ENCODE peak calls at places on chromosomes 5 and 9, in six cellular contexts. Q is Peyer's patch, J is body of pancreas, G is A549, X is breast epithelium, Z is GM12878. D is an unnamed sample.

GRCh38 chr5:100853582-100853981 is 49.5 kb downstream of the ST8SIA4 start:
- DNase-seq in Z (no peak), Q (no peak), J (no peak), G (no peak), X (no peak), D (no peak)

GRCh38 chr9:136545065-136545965 is 533 bp downstream of the NOTCH1 start:
- DNase-seq in X (no peak), J (no peak), Q (peak; percentile 78), Z (no peak), G (no peak), D (no peak)

GRCh38 chr5:67360047-67360446 is 163.4 kb upstream of the CD180 start:
- DNase-seq in G (no peak), Q (no peak), J (no peak), X (no peak), Z (no peak), D (no peak)

GRCh38 chr5:111248571-111248970 is 24.4 kb downstream of the CAMK4 start:
- DNase-seq in Q (no peak), G (no peak), J (no peak), X (no peak), Z (no peak), D (no peak)

GRCh38 chr5:76855961-76856360 is 6.1 kb downstream of the S100Z start:
- DNase-seq in X (no peak), Z (no peak), J (peak; percentile 35), G (no peak), Q (peak; percentile 50), D (peak; percentile 13)

GRCh38 chr9:5468850-5469249 is 18.5 kb downstream of the CD274 start:
- DNase-seq in Z (no peak), X (no peak), J (no peak), G (no peak), Q (no peak), D (no peak)

GRCh38 chr9:134283111-134283515 is 43.1 kb upstream of the RXRA start:
- DNase-seq in X (peak; percentile 93), G (no peak), Z (no peak), J (peak; percentile 79), Q (peak; percentile 61), D (peak; percentile 53)

GRCh38 chr9:68509689-68510088 is 31.0 kb downstream of the TMEM252 start:
- DNase-seq in X (no peak), Q (no peak), J (no peak), G (no peak), Z (no peak), D (no peak)

GRCh38 chr9:126635661-126636439 is 22.1 kb downstream of the LMX1B start:
- DNase-seq in Q (no peak), J (no peak), X (no peak), Z (no peak), G (no peak), D (no peak)

GRCh38 chr5:36060516-36060885 is 6.2 kb downstream of the UGT3A2 start:
- DNase-seq in Q (no peak), J (no peak), X (no peak), G (peak; percentile 27), Z (no peak), D (no peak)

GRCh38 chr5:39005566-39006232 is 68.5 kb downstream of the RICTOR start:
- DNase-seq in G (peak; percentile 68), X (no peak), Q (no peak), J (peak; percentile 16), Z (no peak), D (no peak)

GRCh38 chr9:89702401-89702800 is 97.6 kb downstream of the GADD45G start:
- DNase-seq in Z (no peak), Q (no peak), J (no peak), X (no peak), G (no peak), D (no peak)

GRCh38 chr5:138755084-138755748 is 2.0 kb downstream of the CTNNA1 start:
- DNase-seq in X (no peak), Z (peak; percentile 35), J (no peak), G (no peak), Q (no peak), D (no peak)

GRCh38 chr5:60810438-60811085 is 33.5 kb downstream of the ELOVL7 start:
- DNase-seq in Z (no peak), G (peak; percentile 85), X (no peak), J (no peak), Q (no peak), D (no peak)

GRCh38 chr5:1889321-1890065 is 6.8 kb upstream of the IRX4 start:
- DNase-seq in Z (no peak), Q (no peak), X (peak; percentile 85), G (no peak), J (no peak), D (no peak)

GRCh38 chr5:15366676-15367391 is 133.1 kb upstream of the FBXL7 start:
- DNase-seq in Q (no peak), J (no peak), Z (no peak), G (no peak), X (no peak), D (no peak)

GRCh38 chr5:73780297-73781080 is 154.5 kb downstream of the ARHGEF28 start:
- DNase-seq in G (no peak), Q (peak; percentile 63), X (no peak), J (no peak), Z (no peak), D (no peak)

GRCh38 chr5:155872801-155873200 is 454.2 kb upstream of the SGCD start:
- DNase-seq in Z (no peak), X (no peak), Q (no peak), J (no peak), G (no peak), D (no peak)

GRCh38 chr5:73994963-73995362 is 369.0 kb downstream of the ARHGEF28 start:
- DNase-seq in Z (no peak), G (no peak), X (no peak), Q (no peak), J (no peak), D (no peak)

GRCh38 chr9:92965759-92966517 is 18.6 kb downstream of the FGD3 start:
- DNase-seq in Z (no peak), Q (peak; percentile 47), X (no peak), G (no peak), J (no peak), D (no peak)
- H3K4me3 ChIP-seq in Z (peak overlapping the region; percentile 72), Q (peak overlapping the region; percentile 51), X (peak overlapping the region; percentile 41), G (no peak overlapping the region), J (no peak overlapping the region), D (peak overlapping the region; percentile 37)

GRCh38 chr5:23146183-23146582 is 293.0 kb upstream of the CDH12 start:
- DNase-seq in J (no peak), X (no peak), Q (no peak), Z (no peak), G (no peak), D (no peak)
- TF ChIP-seq CTCF in J (no peak), X (no peak), Q (no peak), Z (no peak), G (no peak), D (no peak)

GRCh38 chr5:150511641-150512367 is 3.9 kb downstream of the NDST1 start:
- DNase-seq in Z (no peak), Q (peak; percentile 90), X (no peak), G (peak; percentile 75), J (no peak), D (no peak)
- TF ChIP-seq POLR2A in Z (no peak), Q (peak; percentile 44), X (no peak), G (no peak), J (no peak), D (no peak)

GRCh38 chr9:93132287-93132927 is 1.6 kb downstream of the NINJ1 start:
- DNase-seq in G (peak; percentile 54), Q (no peak), J (peak; percentile 63), Z (no peak), X (peak; percentile 63), D (no peak)
- H3K4me3 ChIP-seq in G (peak overlapping the region; percentile 89), Q (peak overlapping the region; percentile 88), J (no peak overlapping the region), Z (peak overlapping the region; percentile 80), X (peak overlapping the region; percentile 61), D (peak overlapping the region; percentile 81)

DNA sequence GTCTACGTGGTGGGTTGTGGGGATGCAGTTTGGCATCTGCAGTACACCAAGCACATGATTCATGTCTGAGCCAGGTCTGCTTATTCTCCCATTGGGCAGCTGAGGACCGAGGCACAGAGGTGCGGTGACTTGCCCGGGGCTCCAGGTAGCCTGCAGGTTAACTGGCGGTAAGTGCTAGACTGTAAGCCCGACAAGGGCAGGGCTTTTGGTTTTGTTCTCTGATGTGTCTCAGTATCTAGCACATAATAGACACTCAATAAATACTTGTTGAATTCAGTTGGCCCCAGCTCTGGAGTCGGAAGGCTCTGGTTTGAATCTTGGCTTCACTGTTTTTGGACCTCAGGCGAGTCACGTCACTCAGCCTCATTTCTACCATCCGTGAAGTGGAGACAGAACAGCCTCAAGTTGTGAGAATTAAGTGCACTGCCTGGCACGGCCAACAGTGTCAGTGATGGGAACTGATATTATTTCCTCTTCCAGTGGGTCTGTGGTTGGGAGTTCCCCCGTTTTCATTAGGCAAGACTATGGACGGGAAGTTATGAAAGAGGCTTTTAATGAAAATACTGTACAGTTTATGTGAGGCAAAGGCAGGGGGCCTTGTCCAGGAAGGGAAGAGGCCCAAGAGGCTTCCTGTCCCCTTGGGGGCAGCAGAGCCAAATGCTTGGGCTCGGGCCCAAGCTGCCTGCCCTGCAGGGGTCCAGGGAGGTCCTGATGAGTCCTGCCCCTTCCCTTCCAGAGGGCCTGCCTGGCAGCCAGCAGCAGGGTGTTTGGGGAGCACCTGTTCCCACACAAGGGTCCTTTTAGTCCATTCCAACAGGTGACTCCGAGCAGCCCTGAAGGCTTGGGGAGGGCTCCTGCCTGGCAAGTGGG is 3.3 kb downstream of the PRELID1 start:
- DNase-seq in G (no peak), Z (no peak), Q (no peak), J (peak; percentile 63), X (peak; percentile 51), D (no peak)
- TF ChIP-seq CTCF in G (no peak), Z (peak; percentile 10), Q (no peak), J (no peak), X (no peak), D (no peak)

DNA sequence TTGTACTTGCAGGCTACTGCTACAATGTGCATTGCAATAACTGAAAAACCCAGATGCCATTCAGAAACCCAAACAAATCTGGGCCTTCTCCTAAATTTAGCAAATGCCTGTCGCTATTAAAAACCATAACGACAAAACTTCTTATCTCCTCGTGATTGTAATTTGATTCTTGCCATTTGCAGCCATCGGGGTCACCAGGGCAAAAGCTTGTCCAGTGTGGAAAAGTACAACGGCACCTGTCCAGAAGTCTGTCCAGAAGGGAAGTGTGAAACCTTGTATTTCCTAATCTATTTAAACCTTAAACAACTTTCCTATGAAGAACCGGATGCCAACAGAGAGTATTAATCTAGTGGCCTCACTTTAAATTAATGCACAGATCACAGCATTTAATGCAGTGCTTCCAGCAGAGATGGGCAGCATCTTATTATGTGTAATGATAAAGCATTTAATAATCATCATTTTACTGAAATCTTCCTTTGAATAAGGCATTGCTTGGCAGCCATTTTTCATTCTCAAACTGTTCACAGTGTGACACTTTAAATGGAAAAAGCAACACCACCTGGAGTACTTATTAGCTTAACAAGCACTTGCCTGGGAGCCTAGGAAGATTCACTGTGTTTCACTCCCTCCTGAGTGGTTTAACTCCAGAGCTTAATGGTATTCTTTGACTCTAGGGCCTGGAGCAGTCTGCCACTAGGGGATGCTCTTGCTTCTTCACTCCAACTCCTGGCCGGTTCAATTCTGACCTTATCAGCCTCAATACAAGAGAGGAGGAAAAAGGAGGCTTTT is 4.9 kb upstream of the C7 start:
- DNase-seq in Q (peak; percentile 77), X (no peak), G (peak; percentile 71), J (peak; percentile 87), Z (peak; percentile 15), D (peak; percentile 19)
- TF ChIP-seq POLR2A in Q (no peak), X (no peak), G (no peak), J (no peak), Z (no peak), D (no peak)